ENCODE peak calls at places on chromosomes 4 and X, in ten cellular contexts. One of them, this sample, is unnamed.

GRCh38 chr4:124711469-124712416 is 789 bp downstream of the ANKRD50 start:
- DNase-seq in KBM-7: peak
- DNase-seq in fibroblast of lung: peak
- DNase-seq in HFF-Myc: no peak
- DNase-seq in SK-MEL-5: peak
- DNase-seq in glutamatergic neuron: peak
- DNase-seq in activated gamma-delta T cell treated with Interleukin-2 at 50 U/mL for 16 hours: no peak
- DNase-seq in stimulated activated naive CD4-positive, alpha-beta T cell: peak
- DNase-seq in left ventricle myocardium inferior: no peak
- DNase-seq in HepG2: peak
- DNase-seq in this sample: peak

GRCh38 chr4:85861064-85861767 is 386.3 kb downstream of the ARHGAP24 start:
- DNase-seq in KBM-7: no peak
- DNase-seq in fibroblast of lung: no peak
- DNase-seq in HFF-Myc: no peak
- DNase-seq in SK-MEL-5: no peak
- DNase-seq in glutamatergic neuron: no peak
- DNase-seq in activated gamma-delta T cell treated with Interleukin-2 at 50 U/mL for 16 hours: no peak
- DNase-seq in stimulated activated naive CD4-positive, alpha-beta T cell: no peak
- DNase-seq in left ventricle myocardium inferior: no peak
- DNase-seq in HepG2: no peak
- DNase-seq in this sample: peak

GRCh38 chr4:2248044-2248780 is 6.3 kb upstream of the HAUS3 start:
- DNase-seq in KBM-7: no peak
- DNase-seq in fibroblast of lung: no peak
- DNase-seq in HFF-Myc: no peak
- DNase-seq in SK-MEL-5: no peak
- DNase-seq in glutamatergic neuron: peak
- DNase-seq in activated gamma-delta T cell treated with Interleukin-2 at 50 U/mL for 16 hours: peak
- DNase-seq in stimulated activated naive CD4-positive, alpha-beta T cell: no peak
- DNase-seq in left ventricle myocardium inferior: no peak
- DNase-seq in HepG2: no peak
- DNase-seq in this sample: no peak

GRCh38 chrX:31423575-31424284 is 351.9 kb upstream of the FTHL17 start:
- DNase-seq in KBM-7: peak
- DNase-seq in fibroblast of lung: peak
- DNase-seq in HFF-Myc: peak
- DNase-seq in SK-MEL-5: peak
- DNase-seq in glutamatergic neuron: no peak
- DNase-seq in activated gamma-delta T cell treated with Interleukin-2 at 50 U/mL for 16 hours: no peak
- DNase-seq in stimulated activated naive CD4-positive, alpha-beta T cell: no peak
- DNase-seq in left ventricle myocardium inferior: peak
- DNase-seq in HepG2: peak
- DNase-seq in this sample: peak

GRCh38 chr4:10198365-10198764 is 81.8 kb upstream of the WDR1 start:
- DNase-seq in KBM-7: no peak
- DNase-seq in fibroblast of lung: no peak
- DNase-seq in HFF-Myc: no peak
- DNase-seq in SK-MEL-5: no peak
- DNase-seq in glutamatergic neuron: no peak
- DNase-seq in activated gamma-delta T cell treated with Interleukin-2 at 50 U/mL for 16 hours: no peak
- DNase-seq in stimulated activated naive CD4-positive, alpha-beta T cell: no peak
- DNase-seq in left ventricle myocardium inferior: no peak
- DNase-seq in HepG2: no peak
- DNase-seq in this sample: no peak

GRCh38 chr4:173182403-173182802 is 13.8 kb downstream of the GALNT7 start:
- DNase-seq in KBM-7: no peak
- DNase-seq in fibroblast of lung: peak
- DNase-seq in HFF-Myc: no peak
- DNase-seq in SK-MEL-5: no peak
- DNase-seq in glutamatergic neuron: no peak
- DNase-seq in activated gamma-delta T cell treated with Interleukin-2 at 50 U/mL for 16 hours: no peak
- DNase-seq in stimulated activated naive CD4-positive, alpha-beta T cell: no peak
- DNase-seq in left ventricle myocardium inferior: no peak
- DNase-seq in HepG2: no peak
- DNase-seq in this sample: peak

GRCh38 chrX:25442501-25442900 is 426.7 kb upstream of the ARX start:
- DNase-seq in KBM-7: no peak
- DNase-seq in fibroblast of lung: no peak
- DNase-seq in HFF-Myc: no peak
- DNase-seq in SK-MEL-5: peak
- DNase-seq in glutamatergic neuron: no peak
- DNase-seq in activated gamma-delta T cell treated with Interleukin-2 at 50 U/mL for 16 hours: no peak
- DNase-seq in stimulated activated naive CD4-positive, alpha-beta T cell: no peak
- DNase-seq in left ventricle myocardium inferior: no peak
- DNase-seq in HepG2: no peak
- DNase-seq in this sample: no peak

GRCh38 chr4:157978680-157979361 is 194.0 kb downstream of the GASK1B start:
- DNase-seq in KBM-7: peak
- DNase-seq in fibroblast of lung: peak
- DNase-seq in HFF-Myc: peak
- DNase-seq in SK-MEL-5: peak
- DNase-seq in glutamatergic neuron: peak
- DNase-seq in activated gamma-delta T cell treated with Interleukin-2 at 50 U/mL for 16 hours: no peak
- DNase-seq in stimulated activated naive CD4-positive, alpha-beta T cell: no peak
- DNase-seq in left ventricle myocardium inferior: peak
- DNase-seq in HepG2: peak
- DNase-seq in this sample: peak

GRCh38 chr4:37453361-37454262 is 209.1 kb downstream of the NWD2 start:
- DNase-seq in KBM-7: peak
- DNase-seq in fibroblast of lung: peak
- DNase-seq in HFF-Myc: no peak
- DNase-seq in SK-MEL-5: peak
- DNase-seq in glutamatergic neuron: peak
- DNase-seq in activated gamma-delta T cell treated with Interleukin-2 at 50 U/mL for 16 hours: peak
- DNase-seq in stimulated activated naive CD4-positive, alpha-beta T cell: no peak
- DNase-seq in left ventricle myocardium inferior: peak
- DNase-seq in HepG2: no peak
- DNase-seq in this sample: peak

GRCh38 chrX:47574609-47575325 is 7.5 kb upstream of the TIMP1 start:
- DNase-seq in KBM-7: no peak
- DNase-seq in fibroblast of lung: no peak
- DNase-seq in HFF-Myc: no peak
- DNase-seq in SK-MEL-5: no peak
- DNase-seq in glutamatergic neuron: no peak
- DNase-seq in activated gamma-delta T cell treated with Interleukin-2 at 50 U/mL for 16 hours: no peak
- DNase-seq in stimulated activated naive CD4-positive, alpha-beta T cell: no peak
- DNase-seq in left ventricle myocardium inferior: no peak
- DNase-seq in HepG2: no peak
- DNase-seq in this sample: no peak

GRCh38 chr4:164614999-164615398 is 138.9 kb upstream of the SMIM31 start:
- DNase-seq in KBM-7: no peak
- DNase-seq in fibroblast of lung: peak
- DNase-seq in HFF-Myc: no peak
- DNase-seq in SK-MEL-5: no peak
- DNase-seq in glutamatergic neuron: no peak
- DNase-seq in activated gamma-delta T cell treated with Interleukin-2 at 50 U/mL for 16 hours: no peak
- DNase-seq in stimulated activated naive CD4-positive, alpha-beta T cell: no peak
- DNase-seq in left ventricle myocardium inferior: no peak
- DNase-seq in HepG2: no peak
- DNase-seq in this sample: no peak

GRCh38 chr4:25986807-25987206 is 72.8 kb downstream of the SMIM20 start:
- DNase-seq in KBM-7: no peak
- DNase-seq in fibroblast of lung: no peak
- DNase-seq in HFF-Myc: no peak
- DNase-seq in SK-MEL-5: no peak
- DNase-seq in glutamatergic neuron: no peak
- DNase-seq in activated gamma-delta T cell treated with Interleukin-2 at 50 U/mL for 16 hours: no peak
- DNase-seq in stimulated activated naive CD4-positive, alpha-beta T cell: no peak
- DNase-seq in left ventricle myocardium inferior: no peak
- DNase-seq in HepG2: no peak
- DNase-seq in this sample: no peak

GRCh38 chr4:181957088-181957487 is 286.1 kb upstream of the TENM3 start:
- DNase-seq in KBM-7: no peak
- DNase-seq in fibroblast of lung: peak
- DNase-seq in HFF-Myc: no peak
- DNase-seq in SK-MEL-5: no peak
- DNase-seq in glutamatergic neuron: no peak
- DNase-seq in activated gamma-delta T cell treated with Interleukin-2 at 50 U/mL for 16 hours: no peak
- DNase-seq in stimulated activated naive CD4-positive, alpha-beta T cell: no peak
- DNase-seq in left ventricle myocardium inferior: no peak
- DNase-seq in HepG2: no peak
- DNase-seq in this sample: peak

GRCh38 chr4:150080875-150081274 is 2.6 kb downstream of the DCLK2 start:
- DNase-seq in KBM-7: no peak
- DNase-seq in fibroblast of lung: no peak
- DNase-seq in HFF-Myc: no peak
- DNase-seq in SK-MEL-5: no peak
- DNase-seq in glutamatergic neuron: no peak
- DNase-seq in activated gamma-delta T cell treated with Interleukin-2 at 50 U/mL for 16 hours: no peak
- DNase-seq in stimulated activated naive CD4-positive, alpha-beta T cell: no peak
- DNase-seq in left ventricle myocardium inferior: no peak
- DNase-seq in HepG2: peak
- DNase-seq in this sample: no peak

GRCh38 chr4:33060873-33061542 is 2340.8 kb downstream of the PCDH7 start:
- DNase-seq in KBM-7: peak
- DNase-seq in fibroblast of lung: peak
- DNase-seq in HFF-Myc: peak
- DNase-seq in SK-MEL-5: peak
- DNase-seq in glutamatergic neuron: peak
- DNase-seq in activated gamma-delta T cell treated with Interleukin-2 at 50 U/mL for 16 hours: no peak
- DNase-seq in stimulated activated naive CD4-positive, alpha-beta T cell: no peak
- DNase-seq in left ventricle myocardium inferior: no peak
- DNase-seq in HepG2: peak
- DNase-seq in this sample: no peak

GRCh38 chr4:35604724-35605123 is 639.6 kb downstream of the ARAP2 start:
- DNase-seq in KBM-7: no peak
- DNase-seq in fibroblast of lung: no peak
- DNase-seq in HFF-Myc: no peak
- DNase-seq in SK-MEL-5: no peak
- DNase-seq in glutamatergic neuron: no peak
- DNase-seq in activated gamma-delta T cell treated with Interleukin-2 at 50 U/mL for 16 hours: no peak
- DNase-seq in stimulated activated naive CD4-positive, alpha-beta T cell: no peak
- DNase-seq in left ventricle myocardium inferior: no peak
- DNase-seq in HepG2: no peak
- DNase-seq in this sample: no peak

GRCh38 chr4:15343581-15343980 is 84.3 kb upstream of the C1QTNF7 start:
- DNase-seq in KBM-7: no peak
- DNase-seq in fibroblast of lung: peak
- DNase-seq in HFF-Myc: no peak
- DNase-seq in SK-MEL-5: no peak
- DNase-seq in glutamatergic neuron: no peak
- DNase-seq in activated gamma-delta T cell treated with Interleukin-2 at 50 U/mL for 16 hours: no peak
- DNase-seq in stimulated activated naive CD4-positive, alpha-beta T cell: no peak
- DNase-seq in left ventricle myocardium inferior: no peak
- DNase-seq in HepG2: no peak
- DNase-seq in this sample: no peak

GRCh38 chr4:153471691-153472080 is 5.5 kb downstream of the TMEM131L start:
- DNase-seq in KBM-7: no peak
- DNase-seq in fibroblast of lung: no peak
- DNase-seq in HFF-Myc: no peak
- DNase-seq in SK-MEL-5: no peak
- DNase-seq in glutamatergic neuron: no peak
- DNase-seq in activated gamma-delta T cell treated with Interleukin-2 at 50 U/mL for 16 hours: no peak
- DNase-seq in stimulated activated naive CD4-positive, alpha-beta T cell: peak
- DNase-seq in left ventricle myocardium inferior: no peak
- DNase-seq in HepG2: no peak
- DNase-seq in this sample: no peak

GRCh38 chr4:8871417-8872401 is at the start of gene HMX1:
- DNase-seq in KBM-7: no peak
- DNase-seq in fibroblast of lung: no peak
- DNase-seq in HFF-Myc: no peak
- DNase-seq in SK-MEL-5: peak
- DNase-seq in glutamatergic neuron: peak
- DNase-seq in activated gamma-delta T cell treated with Interleukin-2 at 50 U/mL for 16 hours: no peak
- DNase-seq in stimulated activated naive CD4-positive, alpha-beta T cell: no peak
- DNase-seq in left ventricle myocardium inferior: peak
- DNase-seq in HepG2: no peak
- DNase-seq in this sample: no peak

GRCh38 chrX:3532571-3532970 is 180.9 kb downstream of the PRKX start:
- DNase-seq in KBM-7: no peak
- DNase-seq in fibroblast of lung: no peak
- DNase-seq in HFF-Myc: no peak
- DNase-seq in SK-MEL-5: no peak
- DNase-seq in glutamatergic neuron: no peak
- DNase-seq in activated gamma-delta T cell treated with Interleukin-2 at 50 U/mL for 16 hours: no peak
- DNase-seq in stimulated activated naive CD4-positive, alpha-beta T cell: no peak
- DNase-seq in left ventricle myocardium inferior: no peak
- DNase-seq in HepG2: no peak
- DNase-seq in this sample: no peak

GRCh38 chr4:175999944-176000343 is 65.7 kb upstream of the WDR17 start:
- DNase-seq in KBM-7: no peak
- DNase-seq in fibroblast of lung: no peak
- DNase-seq in HFF-Myc: no peak
- DNase-seq in SK-MEL-5: no peak
- DNase-seq in glutamatergic neuron: no peak
- DNase-seq in activated gamma-delta T cell treated with Interleukin-2 at 50 U/mL for 16 hours: no peak
- DNase-seq in stimulated activated naive CD4-positive, alpha-beta T cell: no peak
- DNase-seq in left ventricle myocardium inferior: no peak
- DNase-seq in HepG2: no peak
- DNase-seq in this sample: no peak

GRCh38 chr4:7621252-7621651 is 186.5 kb upstream of the PSAPL1 start:
- DNase-seq in KBM-7: no peak
- DNase-seq in fibroblast of lung: no peak
- DNase-seq in HFF-Myc: no peak
- DNase-seq in SK-MEL-5: no peak
- DNase-seq in glutamatergic neuron: no peak
- DNase-seq in activated gamma-delta T cell treated with Interleukin-2 at 50 U/mL for 16 hours: no peak
- DNase-seq in stimulated activated naive CD4-positive, alpha-beta T cell: no peak
- DNase-seq in left ventricle myocardium inferior: no peak
- DNase-seq in HepG2: no peak
- DNase-seq in this sample: no peak

GRCh38 chr4:138869631-138870030 is 145.9 kb upstream of the NOCT start:
- DNase-seq in KBM-7: no peak
- DNase-seq in fibroblast of lung: no peak
- DNase-seq in HFF-Myc: no peak
- DNase-seq in SK-MEL-5: no peak
- DNase-seq in glutamatergic neuron: no peak
- DNase-seq in activated gamma-delta T cell treated with Interleukin-2 at 50 U/mL for 16 hours: no peak
- DNase-seq in stimulated activated naive CD4-positive, alpha-beta T cell: no peak
- DNase-seq in left ventricle myocardium inferior: peak
- DNase-seq in HepG2: no peak
- DNase-seq in this sample: no peak

GRCh38 chr4:8315343-8316250 is 46.0 kb downstream of the HTRA3 start:
- DNase-seq in KBM-7: no peak
- DNase-seq in fibroblast of lung: peak
- DNase-seq in HFF-Myc: peak
- DNase-seq in SK-MEL-5: no peak
- DNase-seq in glutamatergic neuron: no peak
- DNase-seq in activated gamma-delta T cell treated with Interleukin-2 at 50 U/mL for 16 hours: peak
- DNase-seq in stimulated activated naive CD4-positive, alpha-beta T cell: no peak
- DNase-seq in left ventricle myocardium inferior: peak
- DNase-seq in HepG2: peak
- DNase-seq in this sample: peak